ENCODE peak calls at places on chromosomes 12 and 14, in seven cellular contexts. W, S, Q, M, G, P and Z are unnamed samples.

GRCh38 chr12:78914859-78915331 is 50.3 kb downstream of the SYT1 start:
- DNase-seq in S (no peak), P (peak), G (no peak), M (peak), W (no peak), Q (no peak), Z (no peak)

GRCh38 chr14:93037354-93037753 is 78.4 kb downstream of the ITPK1 start:
- DNase-seq in S (no peak), P (no peak), M (no peak), W (no peak), G (no peak), Q (no peak), Z (no peak)

GRCh38 chr14:31884238-31884637 is 192.9 kb upstream of the ARHGAP5 start:
- DNase-seq in G (no peak), P (no peak), W (no peak), M (no peak), Q (no peak), S (no peak), Z (no peak)

GRCh38 chr14:53979141-53979673 is 22.6 kb upstream of the BMP4 start:
- DNase-seq in P (no peak), S (peak), G (peak), Q (no peak), M (no peak), W (peak), Z (no peak)

GRCh38 chr14:77657244-77657643 is 40.8 kb upstream of the SPTLC2 start:
- DNase-seq in W (no peak), G (no peak), P (no peak), S (no peak), M (no peak), Q (no peak), Z (no peak)

GRCh38 chr14:39247256-39247655 is 13.5 kb downstream of the MIA2 start:
- DNase-seq in S (no peak), P (peak), G (peak), W (no peak), Q (peak), M (no peak), Z (no peak)

GRCh38 chr14:81625343-81625742 is 91.7 kb upstream of the SEL1L start:
- DNase-seq in P (peak), G (no peak), M (peak), S (peak), W (peak), Q (no peak), Z (peak)

GRCh38 chr12:6547987-6548386 is 7.9 kb downstream of the IFFO1 start:
- DNase-seq in W (no peak), S (no peak), M (no peak), Q (peak), G (peak), P (peak), Z (no peak)

GRCh38 chr12:716506-716905 is 35.9 kb upstream of the WNK1 start:
- DNase-seq in S (no peak), M (no peak), G (peak), W (no peak), Q (no peak), P (no peak), Z (no peak)

GRCh38 chr14:75299064-75299463 is 20.4 kb downstream of the FOS start:
- DNase-seq in G (peak), M (no peak), Q (no peak), P (no peak), W (no peak), S (no peak), Z (no peak)

GRCh38 chr12:93982847-93983315 is 165.5 kb upstream of the PLXNC1 start:
- DNase-seq in P (peak), M (no peak), S (no peak), Q (peak), G (peak), W (no peak), Z (no peak)

GRCh38 chr14:21521526-21521925 is 4.6 kb downstream of the SALL2 start:
- DNase-seq in P (peak), M (no peak), W (no peak), S (no peak), G (peak), Q (peak), Z (no peak)

DNA sequence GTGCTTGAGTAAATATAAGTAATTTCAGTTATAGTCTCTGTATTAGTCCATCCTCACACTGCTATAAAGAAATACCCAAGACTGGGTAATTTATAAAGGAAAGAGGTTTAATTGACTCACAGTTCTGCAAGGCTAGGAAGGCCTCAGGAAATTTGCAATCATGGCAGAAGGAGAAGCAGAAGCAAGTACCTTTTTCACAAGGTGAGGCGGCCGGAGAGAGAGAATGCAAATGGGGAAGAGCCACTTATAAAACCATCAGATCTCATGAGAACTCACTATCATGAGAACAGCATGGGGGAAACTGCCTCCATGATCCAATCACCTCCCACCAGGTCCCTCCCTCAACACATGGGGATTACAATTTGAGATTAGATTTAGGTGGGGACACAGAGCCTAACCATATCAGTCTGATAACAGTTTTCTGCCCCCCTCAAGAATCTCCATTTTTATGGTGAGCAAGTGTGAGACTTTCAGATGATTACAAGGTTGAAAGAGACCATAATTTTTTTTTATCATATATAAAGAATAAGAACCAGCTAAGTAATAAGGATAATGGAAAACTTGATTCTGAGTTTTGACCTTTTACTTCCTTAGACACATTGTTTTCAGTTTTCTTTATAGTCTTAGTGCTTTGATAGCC is 35.6 kb downstream of the LEMD3 start:
- DNase-seq in S (no peak), M (no peak), W (no peak), Q (no peak), P (no peak), G (no peak), Z (peak)
- H3K4me2 ChIP-seq in S (no peak), M (peak), W (no peak), Q (no peak), P (no peak), G (no peak), Z (peak)

GRCh38 chr12:132506730-132507538 is 17.0 kb downstream of the FBRSL1 start:
- DNase-seq in W (no peak), S (no peak), M (no peak), Q (peak), P (no peak), G (peak), Z (peak)

GRCh38 chr12:132507656-132508055 is 17.7 kb downstream of the FBRSL1 start:
- DNase-seq in P (no peak), Q (no peak), G (no peak), M (no peak), S (no peak), W (no peak), Z (no peak)

GRCh38 chr12:132505105-132505851 is 15.3 kb downstream of the FBRSL1 start:
- DNase-seq in W (no peak), Q (no peak), S (no peak), P (no peak), G (no peak), M (no peak), Z (no peak)

GRCh38 chr12:132506328-132506727 is 16.4 kb downstream of the FBRSL1 start:
- DNase-seq in G (no peak), P (no peak), W (no peak), M (no peak), Q (no peak), S (no peak), Z (no peak)

GRCh38 chr12:132505852-132506219 is 15.9 kb downstream of the FBRSL1 start:
- DNase-seq in W (no peak), M (no peak), Q (no peak), G (no peak), P (no peak), S (no peak), Z (no peak)
- H3K9ac ChIP-seq in W (no peak), M (no peak), Q (no peak), G (no peak), P (no peak), S (no peak), Z (no peak)

DNA sequence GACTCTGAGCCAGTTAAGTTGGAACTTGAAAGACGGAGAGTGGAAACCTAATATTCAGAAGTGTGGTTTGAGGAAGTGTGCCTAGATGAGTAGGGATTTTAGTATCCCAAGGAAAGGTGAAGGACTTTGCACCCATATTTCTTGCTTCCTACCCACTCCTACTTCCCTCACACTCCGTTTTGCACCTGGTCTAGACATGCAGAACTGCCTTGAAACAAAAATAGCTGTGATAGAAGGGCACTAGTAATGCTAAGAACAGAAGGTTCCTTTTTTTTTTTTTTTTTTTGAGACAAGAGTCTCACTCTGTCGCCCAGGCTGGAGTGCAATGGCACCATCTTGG is 732 bp upstream of the ARF3 start:
- DNase-seq in G (no peak), Q (no peak), P (no peak), M (no peak), S (no peak), W (no peak), Z (peak)
- H3K4me3 ChIP-seq in G (peak), Q (peak), P (peak), M (peak), S (peak), W (peak), Z (peak)

GRCh38 chr14:64707661-64708060 is 3.4 kb downstream of the PLEKHG3 start:
- DNase-seq in G (peak), S (no peak), W (peak), M (no peak), P (peak), Q (peak), Z (no peak)
- H3K4me2 ChIP-seq in G (peak), S (peak), W (peak), M (no peak), P (peak), Q (no peak), Z (no peak)